ENCODE peak calls at places on chromosomes 13 and 19, in eight cellular contexts. S is CD8-positive, alpha-beta T cell; N is heart right ventricle; C is Caco-2; U is NT2/D1; R is body of pancreas; Z is gastrocnemius medialis; D is aorta. K is an unnamed sample. For H3K4me1, the result is how much of the 10 kb centered on the place peaks cover.

GRCh38 chr13:95301947-95302386 is 716 bp upstream of the ABCC4 start:
- DNase-seq in S (no peak), N (no peak), C (no peak), U (no peak), R (no peak), Z (no peak), D (no peak), K (no peak)

GRCh38 chr19:13841339-13842293 is 35.3 kb upstream of the NANOS3 start:
- DNase-seq in S (no peak), N (no peak), C (no peak), U (no peak), R (peak), Z (peak), D (peak), K (peak)

GRCh38 chr13:83117046-83117445 is 765.2 kb downstream of the SLITRK1 start:
- DNase-seq in S (no peak), N (no peak), C (no peak), U (no peak), R (no peak), Z (no peak), D (no peak), K (no peak)

GRCh38 chr13:89057862-89058261 is 1386.7 kb downstream of the SLITRK5 start:
- DNase-seq in S (no peak), N (no peak), C (no peak), U (no peak), R (no peak), Z (no peak), D (no peak), K (no peak)

GRCh38 chr19:42323852-42324654 is 1.4 kb upstream of the MEGF8 start:
- DNase-seq in S (no peak), N (no peak), C (no peak), U (no peak), R (peak), Z (no peak), D (no peak), K (no peak)

GRCh38 chr13:50410921-50411712 is 395.9 kb downstream of the KCNRG start:
- DNase-seq in S (no peak), N (no peak), C (peak), U (no peak), R (no peak), Z (no peak), D (no peak), K (peak)

GRCh38 chr13:73913043-73913740 is 221.0 kb downstream of the KLF12 start:
- DNase-seq in S (no peak), N (no peak), C (no peak), U (no peak), R (no peak), Z (no peak), D (no peak), K (peak)

GRCh38 chr13:76632388-76633044 is 253.7 kb downstream of the KCTD12 start:
- DNase-seq in S (no peak), N (no peak), C (no peak), U (no peak), R (no peak), Z (no peak), D (no peak), K (peak)

GRCh38 chr19:12745166-12745897 is 6.3 kb upstream of the BEST2 start:
- DNase-seq in S (no peak), N (no peak), C (no peak), U (no peak), R (no peak), Z (no peak), D (no peak), K (peak)

DNA sequence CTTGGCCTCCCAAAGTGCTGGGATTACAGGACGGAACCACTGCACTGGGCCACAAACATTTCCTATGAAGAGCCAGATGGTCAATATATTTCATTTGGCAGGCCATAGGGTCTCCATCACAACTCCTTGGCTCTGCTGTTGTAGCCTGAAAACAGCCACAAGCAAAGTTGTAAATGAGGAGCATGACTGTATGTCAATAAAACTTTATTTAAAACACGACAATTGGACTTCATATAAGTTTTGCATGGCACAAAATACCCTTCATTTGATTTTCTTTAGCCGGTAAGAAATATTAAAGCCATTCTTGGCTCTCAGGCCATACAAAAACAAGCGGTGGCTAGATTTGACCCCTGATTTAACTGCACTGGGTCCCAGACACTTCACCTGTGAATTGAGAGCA is 3.1 kb upstream of the FPR1 start:
- DNase-seq in S (no peak), N (no peak), C (no peak), U (no peak), R (no peak), Z (no peak), D (no peak), K (no peak)
- H3K4me1 ChIP-seq in S (under half), N (under half), C (under half), U (under half), R (under half), Z (under half), D (under half), K (under half)

GRCh38 chr13:22700488-22700887 is 480.3 kb upstream of the SGCG start:
- DNase-seq in S (no peak), N (no peak), C (no peak), U (no peak), R (no peak), Z (no peak), D (no peak), K (no peak)
- H3K4me3 ChIP-seq in S (no peak), N (no peak), C (no peak), U (no peak), R (no peak), Z (no peak), D (no peak), K (no peak)

GRCh38 chr13:114315074-114315785 is 927 bp downstream of the CHAMP1 start:
- DNase-seq in S (no peak), N (no peak), C (no peak), U (no peak), R (no peak), Z (no peak), D (no peak), K (no peak)
- H3K4me1 ChIP-seq in S (under half), N (under half), C (under half), U (under half), R (half or more), Z (under half), D (under half), K (under half)

GRCh38 chr13:72508392-72508791 is 219.0 kb downstream of the MZT1 start:
- DNase-seq in S (no peak), N (no peak), C (no peak), U (no peak), R (no peak), Z (no peak), D (no peak), K (no peak)

GRCh38 chr13:72504026-72504925 is 223.2 kb downstream of the MZT1 start:
- DNase-seq in S (no peak), N (no peak), C (no peak), U (no peak), R (no peak), Z (no peak), D (no peak), K (no peak)

GRCh38 chr13:72506706-72507105 is 220.7 kb downstream of the MZT1 start:
- DNase-seq in S (no peak), N (no peak), C (no peak), U (no peak), R (no peak), Z (no peak), D (no peak), K (no peak)

GRCh38 chr13:72505376-72505775 is 222.1 kb downstream of the MZT1 start:
- DNase-seq in S (no peak), N (no peak), C (no peak), U (no peak), R (no peak), Z (no peak), D (no peak), K (no peak)

DNA sequence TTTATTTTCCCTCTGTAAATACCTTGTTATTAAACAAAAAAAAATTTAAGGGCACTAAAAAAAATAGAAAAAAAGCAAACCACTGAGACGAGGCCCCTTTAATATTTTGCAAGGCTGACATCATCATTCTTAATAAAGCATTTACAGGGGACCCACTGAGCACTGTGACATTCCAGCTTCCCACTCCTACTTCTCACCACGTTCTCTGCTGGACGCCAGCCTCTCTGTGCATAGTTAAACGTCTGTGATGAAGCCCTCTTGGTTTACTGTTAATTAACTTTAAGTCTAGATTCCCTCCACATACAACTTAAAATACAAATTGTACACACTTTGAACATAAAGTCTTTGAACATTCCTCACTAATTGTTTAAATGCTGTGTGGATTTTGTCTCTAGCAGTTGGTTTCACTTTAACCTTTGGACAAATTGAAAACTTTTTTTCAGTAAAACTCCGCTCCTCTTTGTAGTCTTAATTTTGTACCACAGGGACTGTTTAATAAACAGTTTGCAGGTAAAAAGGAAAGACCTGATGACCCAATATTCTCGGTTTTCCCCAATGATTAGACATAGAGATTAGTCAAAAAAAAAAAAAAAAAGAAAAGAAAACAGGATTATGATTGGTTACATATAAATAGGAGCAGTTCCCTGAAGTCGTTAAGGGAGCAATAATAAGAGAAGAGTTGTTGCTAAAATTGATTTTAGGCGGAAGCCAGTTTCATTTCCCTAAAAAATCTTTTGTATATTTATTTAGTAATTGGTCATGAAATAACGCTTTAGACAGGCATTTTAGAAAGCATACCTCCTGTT is 219.8 kb downstream of the MZT1 start:
- DNase-seq in S (no peak), N (no peak), C (no peak), U (no peak), R (no peak), Z (no peak), D (no peak), K (peak)
- H3K4me3 ChIP-seq in S (no peak), N (peak), C (no peak), U (no peak), R (no peak), Z (peak), D (no peak), K (no peak)

GRCh38 chr13:59319276-59319675 is 844.5 kb downstream of the DIAPH3 start:
- DNase-seq in S (no peak), N (no peak), C (no peak), U (no peak), R (no peak), Z (no peak), D (no peak), K (peak)
- H3K4me1 ChIP-seq in S (under half), N (under half), C (under half), U (under half), R (under half), Z (under half), D (under half), K (under half)

DNA sequence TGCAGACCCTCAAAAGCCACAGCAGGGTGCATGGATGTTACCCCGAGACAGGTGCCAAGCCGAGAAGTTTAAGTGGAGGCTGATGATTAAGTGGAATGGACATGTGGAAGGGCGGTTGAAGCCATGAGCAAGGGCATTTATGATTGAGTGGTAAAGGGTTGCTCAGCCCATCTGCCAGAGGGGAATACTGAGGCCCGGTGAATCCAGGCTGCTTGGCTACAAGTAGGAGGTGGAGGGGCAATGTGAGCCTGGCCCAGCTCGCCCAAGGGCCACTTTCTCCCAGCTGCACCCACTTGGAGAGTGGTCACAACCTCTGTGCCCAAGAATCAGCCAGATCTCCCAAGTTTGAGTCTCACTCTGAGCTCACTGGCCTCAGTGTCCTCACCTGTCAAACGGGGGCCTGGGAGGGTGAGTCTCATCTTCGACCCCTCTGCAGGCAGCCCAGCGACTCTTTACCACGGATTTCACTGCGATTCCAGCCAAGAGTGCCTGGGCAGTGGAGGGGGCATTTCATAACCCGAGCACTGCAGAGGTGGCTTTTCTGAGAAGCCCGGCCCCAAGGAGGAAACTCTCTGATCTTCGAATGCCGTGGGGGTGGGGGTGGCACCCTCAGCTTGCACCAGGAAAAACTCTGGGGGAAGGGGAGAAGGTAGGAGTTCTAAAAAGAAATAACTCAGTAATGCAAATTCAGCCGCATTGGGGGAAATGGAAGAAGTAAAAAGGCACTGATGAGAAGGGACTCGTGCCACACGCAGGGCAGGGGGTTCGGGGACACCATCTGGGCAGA is 62.8 kb upstream of the KLF2 start:
- DNase-seq in S (no peak), N (no peak), C (peak), U (no peak), R (no peak), Z (no peak), D (no peak), K (no peak)
- H3K4me3 ChIP-seq in S (peak), N (no peak), C (peak), U (no peak), R (no peak), Z (no peak), D (no peak), K (no peak)

DNA sequence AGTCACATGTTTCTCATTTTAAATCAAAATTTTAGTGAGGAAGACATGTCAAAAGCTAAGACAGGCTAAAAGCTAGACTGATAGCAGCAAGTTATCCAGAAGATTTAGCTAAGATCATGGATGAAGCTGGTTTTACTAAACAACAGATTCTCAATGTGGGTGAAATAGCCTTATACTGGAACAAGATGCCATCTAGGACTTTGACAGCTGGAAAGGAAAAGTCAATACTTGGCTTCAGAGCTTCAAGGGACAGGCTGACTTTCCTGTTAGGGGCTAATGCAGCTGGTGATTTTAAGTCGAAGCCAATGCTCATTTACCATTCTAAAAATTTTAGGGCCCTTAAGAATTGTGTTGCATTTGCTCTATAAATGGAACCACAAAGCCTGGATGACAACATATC is 455.3 kb upstream of the SLC10A2 start:
- DNase-seq in S (no peak), N (no peak), C (no peak), U (no peak), R (no peak), Z (no peak), D (no peak), K (no peak)
- H3K4me1 ChIP-seq in S (under half), N (under half), C (under half), U (under half), R (under half), Z (under half), D (under half), K (under half)

GRCh38 chr19:39825093-39825463 is 8.9 kb downstream of the DYRK1B start:
- DNase-seq in S (no peak), N (no peak), C (no peak), U (no peak), R (no peak), Z (no peak), D (no peak), K (no peak)
- H3K4me3 ChIP-seq in S (peak), N (no peak), C (no peak), U (no peak), R (no peak), Z (peak), D (no peak), K (no peak)